ENCODE peak calls at places on chromosomes 4 and X, in five cellular contexts. W is GM23248, C is HCT116, D is K562, B is PC-9. F is an unnamed sample.

GRCh38 chr4:170497729-170498128 is 408.0 kb upstream of the AADAT start:
- DNase-seq in W (no peak), C (no peak), D (no peak), B (no peak), F (no peak)

GRCh38 chr4:61984260-61984909 is 784.3 kb downstream of the ADGRL3 start:
- DNase-seq in W (no peak), C (no peak), D (no peak), B (no peak), F (no peak)

GRCh38 chr4:39528056-39528465 is 822 bp upstream of the UGDH start:
- DNase-seq in W (peak), C (no peak), D (no peak), B (no peak), F (no peak)

GRCh38 chr4:72110886-72111285 is 79.1 kb downstream of the NPFFR2 start:
- DNase-seq in W (no peak), C (no peak), D (no peak), B (no peak), F (no peak)

GRCh38 chr4:76968937-76969336 is 19.4 kb downstream of the SEPTIN11 start:
- DNase-seq in W (no peak), C (no peak), D (no peak), B (no peak), F (no peak)

GRCh38 chr4:25930722-25931354 is 16.8 kb downstream of the SMIM20 start:
- DNase-seq in W (no peak), C (no peak), D (no peak), B (no peak), F (no peak)

GRCh38 chr4:71659979-71660378 is 123.9 kb downstream of the GC start:
- DNase-seq in W (no peak), C (no peak), D (no peak), B (no peak), F (no peak)

GRCh38 chr4:139229534-139230039 is 50.4 kb downstream of the MGARP start:
- DNase-seq in W (peak), C (peak), D (peak), B (no peak), F (peak)

GRCh38 chr4:91826186-91826585 is 477.6 kb upstream of the GRID2 start:
- DNase-seq in W (no peak), C (no peak), D (no peak), B (peak), F (no peak)

GRCh38 chrX:16807976-16808542 is 21.8 kb downstream of the TXLNG start:
- DNase-seq in W (peak), C (no peak), D (peak), B (peak), F (peak)

GRCh38 chr4:185282968-185283367 is 73.6 kb downstream of the SNX25 start:
- DNase-seq in W (peak), C (no peak), D (no peak), B (peak), F (no peak)

GRCh38 chr4:89152972-89153371 is 41.6 kb downstream of the TIGD2 start:
- DNase-seq in W (peak), C (no peak), D (no peak), B (no peak), F (no peak)

GRCh38 chr4:80711956-80712355 is 318.6 kb upstream of the BMP3 start:
- DNase-seq in W (no peak), C (no peak), D (no peak), B (no peak), F (no peak)

GRCh38 chrX:113929004-113929403 is 654.9 kb upstream of the HTR2C start:
- DNase-seq in W (peak), C (peak), D (peak), B (peak), F (peak)

GRCh38 chr4:40555176-40555900 is 74.3 kb downstream of the RBM47 start:
- DNase-seq in W (no peak), C (no peak), D (no peak), B (no peak), F (no peak)

GRCh38 chr4:105192910-105193309 is 46.2 kb downstream of the TET2 start:
- DNase-seq in W (no peak), C (no peak), D (no peak), B (no peak), F (no peak)

GRCh38 chr4:158670975-158671664 is 567 bp downstream of the C4orf46 start:
- DNase-seq in W (peak), C (peak), D (peak), B (peak), F (peak)

GRCh38 chrX:11424903-11425674 is 131.9 kb downstream of the AMELX start:
- DNase-seq in W (no peak), C (no peak), D (no peak), B (no peak), F (no peak)

GRCh38 chrX:11426712-11427081 is 133.5 kb downstream of the AMELX start:
- DNase-seq in W (no peak), C (no peak), D (no peak), B (no peak), F (no peak)

GRCh38 chrX:11429543-11430085 is 136.4 kb downstream of the AMELX start:
- DNase-seq in W (no peak), C (no peak), D (no peak), B (no peak), F (no peak)

GRCh38 chrX:11430266-11430665 is 137.1 kb downstream of the AMELX start:
- DNase-seq in W (peak), C (no peak), D (no peak), B (no peak), F (no peak)

DNA sequence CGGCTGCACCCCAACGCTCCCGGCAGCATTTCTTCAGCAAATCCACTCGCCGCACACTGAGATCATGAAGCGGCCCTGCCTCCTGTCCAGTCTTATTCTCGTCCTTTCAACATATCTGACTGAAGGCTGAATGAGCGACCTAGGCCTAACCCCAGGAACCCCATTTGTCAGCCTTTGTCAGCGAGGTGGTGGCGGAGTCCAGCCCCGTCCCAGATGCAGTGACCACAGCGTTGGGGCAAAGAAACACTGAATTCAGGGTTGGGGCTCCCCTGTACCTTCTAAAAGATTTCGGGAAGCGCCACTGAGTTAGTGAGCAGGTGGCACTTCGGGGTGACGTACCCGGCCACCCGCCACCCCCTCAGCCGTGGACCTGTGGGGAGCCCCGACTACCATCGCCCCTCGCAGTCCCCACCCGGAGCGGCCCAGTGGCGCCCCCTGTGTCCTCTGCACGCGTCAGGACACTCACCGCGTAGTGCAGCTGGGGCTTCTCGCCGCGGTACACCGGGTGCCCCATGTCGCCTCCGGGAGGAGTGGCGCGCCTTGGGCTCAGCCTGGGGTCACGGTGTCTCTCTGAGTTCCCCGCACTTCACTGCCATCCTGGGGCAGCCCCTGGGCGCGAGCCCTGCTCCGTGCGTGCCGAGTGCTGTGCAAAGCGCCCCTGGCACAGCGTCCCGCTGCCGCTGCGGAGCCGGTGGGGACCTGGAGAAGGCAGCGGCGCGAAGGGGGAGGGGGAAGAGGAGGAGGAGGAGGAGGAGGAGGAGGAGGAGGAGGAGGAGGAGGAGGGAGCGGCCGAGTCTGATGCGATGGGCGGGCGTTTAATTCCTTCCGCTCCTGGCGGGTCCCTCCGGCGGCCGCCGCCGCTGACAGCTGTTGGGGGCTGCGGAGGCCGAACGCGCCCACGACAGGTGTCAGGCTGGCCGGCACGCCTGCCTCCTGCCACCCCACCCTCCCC is 134.1 kb downstream of the AMELX start:
- DNase-seq in W (peak), C (no peak), D (peak), B (no peak), F (peak)
- TF ChIP-seq EZH2 in W (no peak), C (no peak), D (no peak), B (no peak), F (no peak)

GRCh38 chr4:109302366-109303140 is at the start of gene COL25A1:
- DNase-seq in W (peak), C (no peak), D (no peak), B (no peak), F (peak)
- TF ChIP-seq EZH2 in W (peak), C (no peak), D (no peak), B (no peak), F (peak)

DNA sequence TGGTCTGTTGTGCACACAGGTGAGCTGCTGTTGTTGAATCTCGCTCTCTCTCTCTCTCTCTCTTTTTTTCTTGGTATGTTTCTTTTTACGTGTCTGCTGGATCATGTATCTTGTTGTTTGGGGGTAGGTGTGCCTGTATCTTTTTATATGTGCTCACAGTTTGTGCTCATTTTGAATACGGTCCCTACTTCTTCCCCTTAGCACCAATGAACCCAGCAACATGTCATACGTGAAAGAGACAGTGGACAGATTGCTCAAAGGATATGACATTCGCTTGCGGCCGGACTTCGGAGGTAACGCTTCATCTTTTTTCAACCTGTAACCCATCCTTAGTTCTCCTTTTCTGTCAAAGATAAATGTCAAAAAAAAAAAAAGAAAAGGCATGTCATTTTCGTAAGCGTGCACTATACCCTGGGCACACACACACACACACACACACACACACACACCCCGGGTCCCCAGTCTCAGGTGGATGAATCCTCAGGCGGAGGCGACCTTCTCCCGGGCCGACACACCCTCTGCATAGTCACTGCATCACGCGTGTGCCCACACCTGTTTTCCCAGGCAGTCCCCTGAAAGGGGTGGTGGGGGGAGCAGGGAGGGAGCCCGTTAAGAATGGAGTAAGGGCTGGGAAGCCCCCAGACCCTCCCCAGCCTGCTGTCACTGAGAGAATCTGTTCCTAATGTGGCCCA is 492 bp downstream of the GABRB1 start:
- DNase-seq in W (no peak), C (no peak), D (no peak), B (no peak), F (peak)
- TF ChIP-seq EZH2 in W (no peak), C (no peak), D (no peak), B (no peak), F (no peak)

DNA sequence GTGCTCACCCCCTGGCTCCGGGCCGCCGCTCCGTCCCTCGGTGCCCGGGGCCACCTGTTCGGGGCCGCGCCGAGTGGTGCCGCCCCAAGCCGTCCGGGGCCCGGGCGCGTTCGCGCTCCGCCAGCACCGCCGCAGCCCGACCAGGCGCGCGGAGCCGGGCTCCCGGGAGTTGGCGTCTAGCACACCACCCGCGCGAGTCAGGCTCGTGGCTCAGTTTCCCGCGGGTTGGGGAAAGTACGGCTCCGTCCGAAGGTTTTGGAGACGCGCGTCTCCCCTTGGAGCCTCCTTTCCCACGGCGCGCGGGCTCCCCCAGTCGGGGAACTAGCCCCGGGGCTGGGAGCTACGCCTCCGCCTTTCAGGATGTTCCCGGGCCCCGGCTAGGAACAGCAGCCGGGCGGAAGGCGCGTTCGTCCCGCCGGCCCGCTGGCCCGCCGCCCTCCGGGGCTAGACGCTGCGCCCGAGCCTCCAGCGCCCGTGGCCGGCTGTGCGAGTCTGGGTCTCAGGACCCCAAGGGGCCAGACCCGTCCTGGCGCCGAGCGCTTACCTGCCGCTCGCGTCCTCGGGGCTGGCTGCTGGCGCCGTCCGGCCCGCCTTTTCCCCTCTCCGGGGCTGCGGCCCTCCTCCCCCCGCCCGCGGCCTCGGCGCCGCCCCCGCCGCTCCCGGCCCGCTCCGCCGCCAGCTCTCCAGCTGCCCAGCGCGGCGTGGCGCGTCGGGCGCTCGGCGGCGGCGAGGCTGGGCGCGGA is at the start of gene ADGRG2:
- DNase-seq in W (peak), C (no peak), D (no peak), B (no peak), F (peak)
- TF ChIP-seq EZH2 in W (no peak), C (no peak), D (no peak), B (no peak), F (no peak)

DNA sequence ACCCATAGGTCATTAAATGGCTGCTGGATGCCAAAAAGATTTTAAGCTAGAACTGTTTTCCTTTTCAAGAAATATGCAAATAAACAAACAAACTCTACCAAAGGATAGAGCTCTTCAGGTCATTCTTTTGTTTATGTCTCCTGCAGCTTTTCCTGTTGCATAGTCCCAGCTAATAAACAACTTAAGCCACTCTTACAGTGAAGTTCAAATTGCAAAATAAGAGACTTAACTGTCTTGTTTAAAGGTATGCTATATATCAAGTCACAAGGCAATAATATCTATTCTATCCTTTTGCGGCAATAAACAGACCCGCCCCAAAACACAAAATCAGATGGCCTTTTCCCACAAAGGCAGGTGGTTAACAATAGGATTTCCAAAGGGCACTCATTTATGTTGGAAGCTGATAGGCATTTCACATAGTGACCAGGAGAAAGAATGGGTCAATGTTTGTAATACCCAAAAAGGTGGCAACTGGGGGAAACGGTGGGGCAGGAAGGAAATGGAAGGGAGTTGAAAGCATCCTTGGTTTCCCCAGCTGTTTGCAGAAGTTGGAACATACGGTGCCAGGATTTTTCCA is 15.3 kb downstream of the HAND2 start:
- DNase-seq in W (no peak), C (no peak), D (no peak), B (no peak), F (peak)
- TF ChIP-seq EZH2 in W (no peak), C (no peak), D (no peak), B (no peak), F (no peak)

F was measured in hepatocyte.